ENCODE peak calls at places on chromosomes 3 and 15, in nine cellular contexts. X, Y, J, D, K, N, I, A and L are unnamed samples.

GRCh38 chr15:29522373-29523276 is 253.0 kb upstream of the NSMCE3 start:
- DNase-seq in J (no peak), N (no peak), I (no peak), X (no peak), D (no peak), A (no peak), K (no peak), Y (no peak), L (no peak)

GRCh38 chr3:154936196-154936595 is 143.9 kb upstream of the MME start:
- DNase-seq in J (no peak), A (no peak), I (no peak), X (no peak), D (no peak), Y (no peak), K (no peak), N (no peak), L (no peak)

GRCh38 chr3:194988495-194989165 is 282.3 kb downstream of the XXYLT1 start:
- DNase-seq in A (no peak), I (no peak), J (no peak), N (no peak), X (no peak), D (no peak), Y (no peak), K (no peak), L (no peak)

GRCh38 chr15:78239811-78240210 is 5.4 kb upstream of the ACSBG1 start:
- DNase-seq in K (no peak), I (no peak), J (no peak), A (no peak), D (no peak), Y (no peak), N (no peak), X (no peak), L (no peak)

GRCh38 chr3:145243875-145244274 is 917.1 kb downstream of the PLOD2 start:
- DNase-seq in D (no peak), X (peak), Y (no peak), N (peak), J (no peak), I (no peak), K (no peak), A (no peak), L (no peak)

GRCh38 chr3:133464573-133464972 is 64.7 kb downstream of the BFSP2 start:
- DNase-seq in Y (no peak), A (no peak), D (no peak), I (peak), X (peak), N (no peak), K (no peak), J (peak), L (no peak)

GRCh38 chr3:71652786-71653419 is 69.4 kb upstream of the FOXP1 start:
- DNase-seq in N (no peak), D (no peak), I (peak), J (peak), A (peak), Y (peak), K (no peak), X (peak), L (no peak)

GRCh38 chr3:124887996-124888298 is 782 bp upstream of the ITGB5 start:
- DNase-seq in Y (no peak), J (no peak), D (no peak), X (no peak), N (no peak), A (no peak), K (no peak), I (no peak), L (no peak)

GRCh38 chr3:46931631-46932441 is 44.7 kb downstream of the CCDC12 start:
- DNase-seq in N (no peak), J (peak), Y (no peak), I (no peak), K (no peak), D (no peak), X (no peak), A (peak), L (no peak)

GRCh38 chr15:63497642-63498100 is 6.7 kb upstream of the USP3 start:
- DNase-seq in X (peak), I (no peak), A (no peak), Y (no peak), D (no peak), J (no peak), N (no peak), K (peak), L (no peak)

GRCh38 chr3:111173328-111173900 is 101.8 kb downstream of the NECTIN3 start:
- DNase-seq in X (no peak), A (peak), J (no peak), Y (no peak), K (no peak), N (no peak), D (no peak), I (peak), L (no peak)

GRCh38 chr3:75886971-75887526 is 101.7 kb upstream of the ZNF717 start:
- DNase-seq in N (no peak), X (no peak), J (no peak), A (no peak), Y (no peak), K (no peak), D (no peak), I (no peak), L (no peak)

GRCh38 chr3:132283440-132283839 is 33.8 kb upstream of the ACP3 start:
- DNase-seq in N (no peak), K (no peak), D (no peak), I (no peak), A (no peak), J (peak), Y (no peak), X (peak), L (no peak)

GRCh38 chr3:14570089-14570488 is 29.9 kb upstream of the GRIP2 start:
- DNase-seq in A (no peak), I (no peak), K (no peak), J (no peak), X (no peak), N (no peak), Y (no peak), D (no peak), L (no peak)

GRCh38 chr15:38745136-38745535 is 180.5 kb upstream of the RASGRP1 start:
- DNase-seq in X (peak), J (no peak), A (no peak), D (no peak), Y (no peak), K (no peak), I (no peak), N (peak), L (no peak)

GRCh38 chr3:119239421-119239820 is 1.3 kb downstream of the B4GALT4 start:
- DNase-seq in Y (no peak), D (no peak), K (no peak), X (no peak), N (no peak), I (no peak), A (no peak), J (peak), L (no peak)

GRCh38 chr3:142976621-142977398 is 13.3 kb upstream of the PAQR9 start:
- DNase-seq in D (peak), X (peak), Y (no peak), J (no peak), A (no peak), I (no peak), N (peak), K (no peak), L (no peak)

GRCh38 chr15:53274630-53275029 is 484.5 kb upstream of the ONECUT1 start:
- DNase-seq in J (no peak), K (no peak), X (no peak), Y (no peak), I (no peak), D (no peak), A (no peak), N (no peak), L (no peak)

GRCh38 chr3:72287941-72288340 is 503.0 kb upstream of the PROK2 start:
- DNase-seq in J (no peak), D (no peak), Y (no peak), A (no peak), X (no peak), I (no peak), N (no peak), K (no peak), L (no peak)

GRCh38 chr15:99335508-99335907 is 84.2 kb downstream of the LRRC28 start:
- DNase-seq in D (no peak), A (no peak), Y (no peak), N (no peak), I (no peak), J (no peak), K (no peak), X (no peak), L (no peak)

GRCh38 chr3:50256978-50257890 is 11.7 kb upstream of the SEMA3B start:
- DNase-seq in N (no peak), A (no peak), J (no peak), K (no peak), D (no peak), X (no peak), I (peak), Y (peak), L (peak)

GRCh38 chr15:72033711-72034110 is 84.2 kb downstream of the MYO9A start:
- DNase-seq in I (no peak), N (no peak), K (no peak), X (peak), A (no peak), Y (no peak), D (no peak), J (no peak), L (no peak)

GRCh38 chr15:64622410-64623260 is 152.8 kb downstream of the RBPMS2 start:
- DNase-seq in J (no peak), X (no peak), Y (no peak), K (peak), D (no peak), I (no peak), N (no peak), A (no peak), L (no peak)

GRCh38 chr3:123870033-123870432 is 14.1 kb downstream of the MYLK start:
- DNase-seq in X (no peak), J (no peak), N (no peak), Y (no peak), I (no peak), D (no peak), A (no peak), K (no peak), L (no peak)

GRCh38 chr3:51813539-51813938 is 34.5 kb upstream of the IQCF6 start:
- DNase-seq in J (no peak), A (no peak), Y (peak), D (no peak), I (no peak), X (no peak), N (no peak), K (no peak), L (no peak)

GRCh38 chr15:58444658-58445332 is 13.0 kb downstream of the LIPC start:
- DNase-seq in N (no peak), D (no peak), K (no peak), A (no peak), X (peak), I (no peak), J (no peak), Y (no peak), L (no peak)